ENCODE peak calls at places on chromosomes 1 and 21, in five cellular contexts. G, V, A, U and O are unnamed samples.

GRCh38 chr1:31815752-31816484 is at the start of gene SPOCD1:
- DNase-seq in G (peak; percentile 92), V (peak; percentile 32), A (no peak), U (peak; percentile 88), O (peak; percentile 93)

GRCh38 chr1:31295874-31296485 is 608 bp downstream of the SNRNP40 start:
- DNase-seq in G (no peak), V (no peak), A (no peak), U (no peak), O (no peak)

GRCh38 chr21:39348355-39349210 is at the start of gene HMGN1:
- DNase-seq in G (peak; percentile 96), V (peak; percentile 89), A (no peak), U (peak; percentile 83), O (peak; percentile 98)

GRCh38 chr1:112359961-112360767 is 35.9 kb upstream of the CTTNBP2NL start:
- DNase-seq in G (peak; percentile 92), V (peak; percentile 32), A (peak; percentile 59), U (no peak), O (no peak)

GRCh38 chr1:28526886-28527285 is 21.0 kb downstream of the RCC1 start:
- DNase-seq in G (no peak), V (no peak), A (no peak), U (no peak), O (peak; percentile 43)

GRCh38 chr1:198156745-198157240 is at the start of gene NEK7:
- DNase-seq in G (peak; percentile 95), V (peak; percentile 85), A (no peak), U (peak; percentile 82), O (peak; percentile 93)

GRCh38 chr1:212950243-212951057 is at the start of gene VASH2:
- DNase-seq in G (peak; percentile 94), V (peak; percentile 85), A (no peak), U (peak; percentile 81), O (peak; percentile 96)

GRCh38 chr1:43711524-43712386 is 4.4 kb downstream of the ST3GAL3 start:
- DNase-seq in G (no peak), V (no peak), A (peak; percentile 39), U (no peak), O (no peak)

GRCh38 chr1:26349196-26349885 is 4.6 kb downstream of the CRYBG2 start:
- DNase-seq in G (no peak), V (no peak), A (peak; percentile 34), U (no peak), O (no peak)

GRCh38 chr1:234924450-234925355 is 203.9 kb downstream of the TOMM20 start:
- DNase-seq in G (no peak), V (no peak), A (no peak), U (no peak), O (no peak)

GRCh38 chr21:32516729-32517649 is 68.3 kb downstream of the TCP10L start:
- DNase-seq in G (no peak), V (no peak), A (peak; percentile 51), U (no peak), O (no peak)

GRCh38 chr21:45406801-45407628 is 2.0 kb downstream of the COL18A1 start:
- DNase-seq in G (peak; percentile 76), V (no peak), A (no peak), U (no peak), O (no peak)

GRCh38 chr1:83882906-83883305 is 116.0 kb downstream of the TTLL7 start:
- DNase-seq in G (no peak), V (no peak), A (no peak), U (peak; percentile 68), O (peak; percentile 98)

GRCh38 chr1:150708595-150708994 is 11.6 kb upstream of the GOLPH3L start:
- DNase-seq in G (no peak), V (no peak), A (no peak), U (no peak), O (no peak)

GRCh38 chr1:225454067-225454618 is 26.3 kb upstream of the LBR start:
- DNase-seq in G (no peak), V (no peak), A (no peak), U (no peak), O (peak; percentile 72)

GRCh38 chr1:160705176-160705745 is 6.4 kb downstream of the CD48 start:
- DNase-seq in G (no peak), V (no peak), A (no peak), U (no peak), O (peak; percentile 32)

GRCh38 chr1:240658312-240658975 is 46.5 kb upstream of the GREM2 start:
- DNase-seq in G (no peak), V (no peak), A (no peak), U (no peak), O (no peak)

GRCh38 chr1:54077359-54077758 is 24.0 kb downstream of the TCEANC2 start:
- DNase-seq in G (no peak), V (no peak), A (no peak), U (no peak), O (no peak)

GRCh38 chr1:53090227-53091147 is 28.5 kb downstream of the PODN start:
- DNase-seq in G (no peak), V (no peak), A (no peak), U (no peak), O (peak; percentile 73)

GRCh38 chr1:113389356-113389952 is 861 bp upstream of the MAGI3 start:
- DNase-seq in G (no peak), V (no peak), A (no peak), U (no peak), O (peak; percentile 56)

GRCh38 chr1:23111600-23112535 is 56.8 kb downstream of the LUZP1 start:
- DNase-seq in G (no peak), V (no peak), A (no peak), U (no peak), O (no peak)

GRCh38 chr1:53115403-53116306 is 26.8 kb downstream of the SLC1A7 start:
- DNase-seq in G (no peak), V (no peak), A (no peak), U (no peak), O (peak; percentile 73)

GRCh38 chr21:42461185-42461520 is 34.9 kb downstream of the RSPH1 start:
- DNase-seq in G (no peak), V (no peak), A (no peak), U (no peak), O (peak; percentile 87)

GRCh38 chr1:178374016-178374415 is 122.7 kb downstream of the CLEC20A start:
- DNase-seq in G (no peak), V (no peak), A (peak; percentile 20), U (no peak), O (no peak)